ENCODE peak calls at places on chromosome 20, in five cellular contexts. R is esophagus muscularis mucosa, N is heart left ventricle, A is spleen, J is IMR-90. V is an unnamed sample.

GRCh38 chr20:24994470-24995368 is 2.2 kb upstream of the APMAP start:
- DNase-seq in N (peak), A (peak), J (peak), R (peak), V (peak)

GRCh38 chr20:52859156-52859887 is 112.8 kb upstream of the TSHZ2 start:
- DNase-seq in J (no peak), N (no peak), A (no peak), R (no peak), V (no peak)

GRCh38 chr20:57540889-57541288 is 15.9 kb upstream of the CTCFL start:
- DNase-seq in R (no peak), A (no peak), J (no peak), N (no peak), V (no peak)

GRCh38 chr20:64176548-64177419 is 12.5 kb downstream of the MYT1 start:
- DNase-seq in J (no peak), R (no peak), N (no peak), A (no peak), V (no peak)

GRCh38 chr20:20010639-20011500 is 6.3 kb upstream of the NAA20 start:
- DNase-seq in J (peak), A (no peak), N (no peak), R (no peak), V (no peak)

GRCh38 chr20:57306747-57307146 is 22.9 kb upstream of the SPO11 start:
- DNase-seq in A (peak), J (no peak), R (no peak), N (no peak), V (no peak)

GRCh38 chr20:276620-277495 is 13.7 kb downstream of the C20orf96 start:
- DNase-seq in N (no peak), A (no peak), R (no peak), J (no peak), V (peak)

GRCh38 chr20:51678041-51678697 is 90.0 kb downstream of the ATP9A start:
- DNase-seq in N (no peak), R (no peak), A (no peak), J (no peak), V (no peak)

GRCh38 chr20:40606237-40606636 is 82.8 kb downstream of the MAFB start:
- DNase-seq in J (no peak), N (no peak), A (no peak), R (peak), V (no peak)

GRCh38 chr20:46507760-46508407 is 5.5 kb downstream of the ZNF334 start:
- DNase-seq in J (no peak), N (no peak), A (no peak), R (no peak), V (no peak)

GRCh38 chr20:46509523-46509922 is 3.8 kb downstream of the ZNF334 start:
- DNase-seq in N (no peak), A (no peak), J (no peak), R (no peak), V (no peak)

DNA sequence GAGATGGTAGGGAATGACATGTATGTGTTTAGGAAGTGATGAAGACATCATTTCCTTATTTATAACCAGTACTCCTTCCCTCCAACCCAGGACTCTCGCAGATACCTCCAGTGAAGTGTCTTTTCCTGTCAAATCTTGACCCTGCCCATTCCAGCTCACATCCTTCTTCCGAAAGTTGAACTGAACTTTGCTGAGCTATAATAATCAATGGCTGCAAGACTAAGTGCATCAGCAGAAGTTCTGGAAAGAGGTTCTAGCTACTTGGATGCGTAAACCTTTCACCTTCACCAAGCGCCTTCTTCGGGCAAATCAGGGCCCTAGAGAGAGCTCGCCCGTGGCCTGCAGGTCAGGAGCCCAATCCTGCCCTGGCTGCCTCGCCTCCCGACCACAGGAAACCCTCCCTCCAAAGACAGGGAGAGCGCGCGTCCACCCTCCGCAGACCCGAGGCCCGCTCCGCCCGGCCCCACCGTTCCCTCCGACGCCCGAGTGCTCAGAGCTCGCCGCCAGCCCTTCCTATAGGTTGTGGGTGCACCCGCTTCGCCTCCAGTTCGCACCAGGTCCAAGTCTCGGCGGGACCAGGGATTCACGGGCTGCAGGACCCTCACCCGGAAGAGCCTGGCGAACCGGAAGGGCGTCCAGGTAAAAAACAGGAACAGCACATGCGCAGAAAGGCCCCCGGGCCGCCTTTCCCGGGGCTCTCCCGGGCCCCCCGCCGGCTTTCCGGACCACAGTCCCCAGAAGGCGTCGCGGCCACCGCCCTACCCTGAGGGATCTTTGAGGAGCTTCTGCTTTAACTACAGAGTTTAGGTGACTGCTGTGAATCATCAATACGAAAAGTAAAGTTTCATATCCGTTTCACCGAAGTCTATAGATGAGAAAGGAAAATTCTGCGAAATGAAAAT is at the start of gene ZNF334:
- DNase-seq in J (peak), N (peak), A (peak), R (no peak), V (no peak)
- TF ChIP-seq POLR2A in J (no peak), N (peak), A (no peak), R (no peak), V (no peak)

GRCh38 chr20:43513298-43514061 is 6.0 kb downstream of the L3MBTL1 start:
- DNase-seq in R (no peak), N (no peak), A (peak), J (no peak), V (no peak)
- TF ChIP-seq POLR2A in R (no peak), N (peak), A (no peak), J (no peak), V (no peak)

DNA sequence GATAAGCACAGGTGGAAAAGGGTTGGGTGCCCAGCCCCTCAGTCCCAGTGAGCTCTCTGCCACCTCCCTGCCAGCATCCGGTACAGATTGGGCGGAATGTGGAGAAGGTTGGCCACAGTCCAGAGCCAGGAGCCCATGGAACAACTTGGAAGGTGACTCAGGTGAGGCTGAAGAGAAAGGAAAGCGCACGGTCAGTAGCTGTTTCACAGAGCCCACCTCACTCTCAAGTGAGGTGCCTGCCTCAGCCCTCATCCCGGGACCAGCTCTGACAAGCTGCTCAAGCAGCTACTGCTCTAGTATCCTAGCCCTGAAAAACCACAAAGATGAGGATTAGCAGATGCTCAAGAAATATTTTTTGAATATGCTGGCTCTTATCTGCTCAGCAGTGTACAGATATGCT is 1.1 kb upstream of the MMP24OS start:
- DNase-seq in J (peak), R (no peak), N (no peak), A (no peak), V (no peak)
- TF ChIP-seq POLR2A in J (no peak), R (no peak), N (no peak), A (no peak), V (no peak)

DNA sequence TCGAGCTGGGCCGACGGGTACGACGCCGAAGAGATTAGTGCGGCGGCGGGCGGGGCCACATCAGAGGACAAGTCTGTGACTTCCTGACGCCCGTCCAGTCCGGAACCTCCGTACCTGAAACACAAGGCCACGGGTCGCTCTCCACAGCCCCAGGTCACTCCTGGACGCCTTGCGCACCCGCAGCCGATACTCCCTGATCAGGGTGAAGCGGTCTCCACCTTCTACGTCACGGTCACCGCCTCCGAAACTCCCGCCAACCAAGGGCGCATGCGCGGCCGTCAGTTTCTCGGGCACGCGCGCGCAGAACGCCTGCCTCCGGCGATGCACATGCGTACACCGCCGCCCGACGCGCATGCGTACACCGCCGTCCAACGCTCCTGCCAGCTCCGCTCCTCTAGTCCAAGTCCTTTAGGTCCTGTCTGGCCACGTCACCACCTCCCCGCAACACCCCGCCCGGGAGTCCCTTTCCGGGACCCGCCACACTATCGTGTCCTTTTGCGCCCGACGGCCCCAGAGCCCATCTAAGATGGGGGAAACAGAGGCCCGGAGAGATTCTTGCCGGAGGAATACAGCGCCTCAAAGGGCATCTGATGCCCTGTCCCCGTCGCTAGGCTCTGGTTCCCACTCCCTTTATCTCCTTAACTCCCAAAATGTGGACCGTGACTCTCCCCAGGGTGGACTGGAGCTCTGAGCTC is at the start of gene DSN1:
- DNase-seq in N (peak), A (peak), J (peak), R (peak), V (peak)
- TF ChIP-seq POLR2A in N (peak), A (no peak), J (peak), R (peak), V (peak)

GRCh38 chr20:33789109-33789857 is 21.9 kb upstream of the CHMP4B start:
- DNase-seq in R (no peak), N (no peak), J (peak), A (no peak), V (no peak)

GRCh38 chr20:33791540-33791939 is 19.6 kb upstream of the CHMP4B start:
- DNase-seq in N (no peak), A (no peak), R (no peak), J (no peak), V (no peak)

GRCh38 chr20:33789858-33790182 is 21.3 kb upstream of the CHMP4B start:
- DNase-seq in N (no peak), A (no peak), J (no peak), R (no peak), V (no peak)

GRCh38 chr20:33791021-33791420 is 20.1 kb upstream of the CHMP4B start:
- DNase-seq in N (no peak), J (no peak), A (no peak), R (no peak), V (no peak)

DNA sequence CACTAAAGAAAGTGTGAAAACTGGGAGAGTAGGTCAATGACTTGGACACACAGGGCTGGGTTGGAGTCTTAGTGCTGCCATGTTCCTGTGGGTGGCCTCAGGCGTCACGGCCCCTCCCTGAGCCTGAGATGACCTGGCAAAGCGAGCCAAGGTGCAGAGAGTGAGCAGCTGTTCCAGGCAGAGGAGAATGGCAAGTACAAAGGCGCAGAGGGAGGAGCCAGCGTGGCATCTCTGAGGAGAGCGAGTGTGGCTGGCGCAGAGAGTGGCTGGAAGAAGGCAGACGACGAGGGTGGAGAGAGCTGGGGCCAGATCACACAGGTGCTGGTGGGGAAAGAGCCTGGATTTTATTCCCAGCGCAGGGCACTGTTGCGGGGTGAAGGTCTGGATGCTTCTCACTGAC is 20.6 kb upstream of the CHMP4B start:
- DNase-seq in N (no peak), A (no peak), J (no peak), R (no peak), V (no peak)
- TF ChIP-seq POLR2A in N (no peak), A (no peak), J (no peak), R (no peak), V (no peak)

GRCh38 chr20:32474009-32474716 is 111.0 kb downstream of the NOL4L start:
- DNase-seq in R (no peak), N (peak), A (no peak), J (no peak), V (no peak)

GRCh38 chr20:32473231-32474008 is 111.7 kb downstream of the NOL4L start:
- DNase-seq in J (no peak), A (no peak), R (no peak), N (peak), V (no peak)

GRCh38 chr20:32476684-32477593 is 108.2 kb downstream of the NOL4L start:
- DNase-seq in N (peak), J (no peak), A (peak), R (no peak), V (no peak)

GRCh38 chr20:32474717-32474966 is 110.5 kb downstream of the NOL4L start:
- DNase-seq in A (no peak), N (no peak), R (no peak), J (no peak), V (no peak)

GRCh38 chr20:32474967-32475819 is 109.9 kb downstream of the NOL4L start:
- DNase-seq in R (no peak), J (peak), N (peak), A (peak), V (peak)
- TF ChIP-seq POLR2A in R (no peak), J (no peak), N (peak), A (no peak), V (no peak)

GRCh38 chr20:62641749-62642665 is at the start of gene SLCO4A1:
- DNase-seq in J (peak), R (no peak), N (peak), A (peak), V (no peak)

GRCh38 chr20:62644044-62644795 is 1.9 kb downstream of the SLCO4A1 start:
- DNase-seq in A (peak), R (no peak), N (no peak), J (no peak), V (no peak)

GRCh38 chr20:62640870-62641748 is 1.2 kb upstream of the SLCO4A1 start:
- DNase-seq in R (no peak), J (no peak), A (peak), N (no peak), V (no peak)

GRCh38 chr20:62643521-62644043 is 1.3 kb downstream of the SLCO4A1 start:
- DNase-seq in J (peak), R (no peak), N (no peak), A (no peak), V (no peak)

DNA sequence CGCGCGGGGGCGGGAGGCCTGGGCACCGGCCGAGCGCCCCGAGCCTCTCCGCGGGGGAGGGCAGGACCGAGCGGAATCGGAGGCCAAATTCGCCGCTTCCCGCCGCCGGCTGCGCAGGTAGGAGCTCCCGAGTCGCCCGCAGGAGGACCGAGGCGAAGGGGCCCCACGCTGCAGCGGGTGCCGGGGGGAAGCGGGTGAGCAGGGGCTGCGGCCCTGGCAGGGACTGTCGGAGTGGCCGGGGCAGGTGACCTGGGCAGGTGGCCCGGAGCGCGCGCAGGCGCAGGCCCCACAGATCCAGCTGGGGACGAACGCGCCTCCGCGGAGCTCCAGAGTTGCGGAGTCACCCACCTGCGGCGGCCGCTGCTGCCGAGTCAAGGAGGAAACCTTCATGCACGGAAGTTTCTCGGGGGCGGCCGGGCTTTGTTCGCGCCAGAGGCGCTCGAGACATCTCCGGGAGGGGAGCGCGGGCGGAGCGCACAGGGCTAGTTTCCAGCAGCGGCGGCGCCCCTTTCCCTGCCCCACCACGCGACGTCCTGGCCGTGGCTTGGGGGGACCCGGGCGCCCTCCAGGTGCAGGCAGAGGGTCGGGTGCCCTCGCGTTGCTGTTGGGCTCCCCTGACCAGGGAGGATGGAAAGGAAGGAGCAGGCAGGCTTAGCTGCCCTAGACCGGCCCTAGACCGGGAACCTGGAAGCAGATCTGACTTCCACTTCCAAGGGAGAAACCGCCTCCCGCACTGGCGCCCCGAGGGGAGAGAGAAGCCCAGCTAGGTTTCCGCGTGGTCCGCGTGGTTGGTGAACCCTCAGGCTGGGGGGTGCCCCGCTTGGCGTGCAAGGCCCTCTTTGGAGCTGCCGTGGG is 590 bp downstream of the SLCO4A1 start:
- DNase-seq in R (no peak), N (no peak), A (peak), J (peak), V (no peak)
- TF ChIP-seq POLR2A in R (no peak), N (no peak), A (no peak), J (no peak), V (no peak)

V was measured in suprapubic skin.